ENCODE peak calls at places on chromosomes 6 and 20, in five cellular contexts. I, Y, N, C and K are unnamed samples.

GRCh38 chr6:145148392-145149175 is 586.7 kb downstream of the EPM2A start:
- DNase-seq in I (no peak), Y (no peak), N (peak; percentile 56), C (no peak), K (no peak)

GRCh38 chr6:49087372-49087771 is 375.7 kb downstream of the MMUT start:
- DNase-seq in I (no peak), Y (no peak), N (no peak), C (no peak), K (no peak)

GRCh38 chr6:37988696-37989095 is 169.2 kb downstream of the ZFAND3 start:
- DNase-seq in I (no peak), Y (no peak), N (no peak), C (no peak), K (no peak)

GRCh38 chr6:33863723-33864440 is 60.1 kb upstream of the MLN start:
- DNase-seq in I (no peak), Y (no peak), N (no peak), C (no peak), K (no peak)

GRCh38 chr20:49385471-49385870 is 97.0 kb downstream of the KCNB1 start:
- DNase-seq in I (no peak), Y (no peak), N (no peak), C (no peak), K (peak; percentile 15)

GRCh38 chr20:33051333-33051732 is 2.4 kb upstream of the BPIFB3 start:
- DNase-seq in I (no peak), Y (no peak), N (no peak), C (no peak), K (no peak)

GRCh38 chr20:9146649-9147048 is 77.8 kb downstream of the PLCB4 start:
- DNase-seq in I (no peak), Y (no peak), N (no peak), C (no peak), K (no peak)

GRCh38 chr6:167093922-167094432 is 28.9 kb upstream of the CCR6 start:
- DNase-seq in I (no peak), Y (peak; percentile 73), N (no peak), C (no peak), K (no peak)

GRCh38 chr20:47551841-47552240 is 50.2 kb downstream of the NCOA3 start:
- DNase-seq in I (peak; percentile 21), Y (no peak), N (no peak), C (no peak), K (no peak)